ENCODE peak calls at places on chromosomes 4 and X, in seven cellular contexts. One of them, this sample, is unnamed.

GRCh38 chrX:43643662-43644061 is 12.4 kb upstream of the MAOA start:
- DNase-seq in mammary epithelial cell: peak; percentile 17
- DNase-seq in fibroblast of lung: no peak
- DNase-seq in left lung: no peak
- DNase-seq in breast epithelium: no peak
- DNase-seq in PC-3: no peak
- DNase-seq in NT2/D1: no peak
- DNase-seq in this sample: no peak

GRCh38 chrX:103640401-103641155 is 11.8 kb downstream of the TCEAL1 start:
- DNase-seq in mammary epithelial cell: peak; percentile 33
- DNase-seq in fibroblast of lung: peak; percentile 64
- DNase-seq in left lung: no peak
- DNase-seq in breast epithelium: no peak
- DNase-seq in PC-3: peak; percentile 60
- DNase-seq in NT2/D1: no peak
- DNase-seq in this sample: no peak

GRCh38 chr4:38620527-38620926 is 43.5 kb upstream of the KLF3 start:
- DNase-seq in mammary epithelial cell: no peak
- DNase-seq in fibroblast of lung: no peak
- DNase-seq in left lung: no peak
- DNase-seq in breast epithelium: no peak
- DNase-seq in PC-3: no peak
- DNase-seq in NT2/D1: no peak
- DNase-seq in this sample: no peak

GRCh38 chr4:36399762-36400353 is 118.4 kb downstream of the DTHD1 start:
- DNase-seq in mammary epithelial cell: no peak
- DNase-seq in fibroblast of lung: peak; percentile 2
- DNase-seq in left lung: no peak
- DNase-seq in breast epithelium: no peak
- DNase-seq in PC-3: peak; percentile 53
- DNase-seq in NT2/D1: no peak
- DNase-seq in this sample: no peak

GRCh38 chr4:74671074-74671698 is 123.1 kb downstream of the BTC start:
- DNase-seq in mammary epithelial cell: peak; percentile 62
- DNase-seq in fibroblast of lung: peak; percentile 89
- DNase-seq in left lung: no peak
- DNase-seq in breast epithelium: no peak
- DNase-seq in PC-3: peak; percentile 90
- DNase-seq in NT2/D1: peak; percentile 44
- DNase-seq in this sample: no peak

GRCh38 chrX:120260369-120260768 is 9.8 kb downstream of the ZBTB33 start:
- DNase-seq in mammary epithelial cell: peak; percentile 83
- DNase-seq in fibroblast of lung: no peak
- DNase-seq in left lung: no peak
- DNase-seq in breast epithelium: peak; percentile 37
- DNase-seq in PC-3: no peak
- DNase-seq in NT2/D1: no peak
- DNase-seq in this sample: no peak

GRCh38 chr4:158775091-158775651 is 6.3 kb downstream of the FNIP2 start:
- DNase-seq in mammary epithelial cell: peak; percentile 42
- DNase-seq in fibroblast of lung: peak; percentile 78
- DNase-seq in left lung: no peak
- DNase-seq in breast epithelium: no peak
- DNase-seq in PC-3: peak; percentile 40
- DNase-seq in NT2/D1: no peak
- DNase-seq in this sample: no peak

GRCh38 chr4:130395871-130396270 is 1299.9 kb downstream of the C4orf33 start:
- DNase-seq in mammary epithelial cell: peak; percentile 48
- DNase-seq in fibroblast of lung: peak; percentile 86
- DNase-seq in left lung: no peak
- DNase-seq in breast epithelium: no peak
- DNase-seq in PC-3: peak; percentile 73
- DNase-seq in NT2/D1: no peak
- DNase-seq in this sample: no peak

GRCh38 chr4:10054571-10055041 is 33.3 kb upstream of the SLC2A9 start:
- DNase-seq in mammary epithelial cell: peak; percentile 78
- DNase-seq in fibroblast of lung: no peak
- DNase-seq in left lung: no peak
- DNase-seq in breast epithelium: no peak
- DNase-seq in PC-3: no peak
- DNase-seq in NT2/D1: no peak
- DNase-seq in this sample: no peak

GRCh38 chr4:2807571-2807970 is 14.7 kb downstream of the SH3BP2 start:
- DNase-seq in mammary epithelial cell: no peak
- DNase-seq in fibroblast of lung: no peak
- DNase-seq in left lung: peak; percentile 78
- DNase-seq in breast epithelium: no peak
- DNase-seq in PC-3: no peak
- DNase-seq in NT2/D1: no peak
- DNase-seq in this sample: no peak
- H3K4me1 ChIP-seq in mammary epithelial cell: no peaks in the 10 kb centered on the region
- H3K4me1 ChIP-seq in fibroblast of lung: peaks cover 23% of the 10 kb centered on the region
- H3K4me1 ChIP-seq in left lung: peaks cover 97% of the 10 kb centered on the region
- H3K4me1 ChIP-seq in breast epithelium: peaks cover 2% of the 10 kb centered on the region
- H3K4me1 ChIP-seq in PC-3: peaks cover 18% of the 10 kb centered on the region
- H3K4me1 ChIP-seq in NT2/D1: peaks cover 32% of the 10 kb centered on the region
- H3K4me1 ChIP-seq in this sample: peaks cover 62% of the 10 kb centered on the region

GRCh38 chrX:134985479-134985878 is 5.3 kb upstream of the SMIM10 start:
- DNase-seq in mammary epithelial cell: no peak
- DNase-seq in fibroblast of lung: no peak
- DNase-seq in left lung: no peak
- DNase-seq in breast epithelium: no peak
- DNase-seq in PC-3: no peak
- DNase-seq in NT2/D1: no peak
- DNase-seq in this sample: no peak

DNA sequence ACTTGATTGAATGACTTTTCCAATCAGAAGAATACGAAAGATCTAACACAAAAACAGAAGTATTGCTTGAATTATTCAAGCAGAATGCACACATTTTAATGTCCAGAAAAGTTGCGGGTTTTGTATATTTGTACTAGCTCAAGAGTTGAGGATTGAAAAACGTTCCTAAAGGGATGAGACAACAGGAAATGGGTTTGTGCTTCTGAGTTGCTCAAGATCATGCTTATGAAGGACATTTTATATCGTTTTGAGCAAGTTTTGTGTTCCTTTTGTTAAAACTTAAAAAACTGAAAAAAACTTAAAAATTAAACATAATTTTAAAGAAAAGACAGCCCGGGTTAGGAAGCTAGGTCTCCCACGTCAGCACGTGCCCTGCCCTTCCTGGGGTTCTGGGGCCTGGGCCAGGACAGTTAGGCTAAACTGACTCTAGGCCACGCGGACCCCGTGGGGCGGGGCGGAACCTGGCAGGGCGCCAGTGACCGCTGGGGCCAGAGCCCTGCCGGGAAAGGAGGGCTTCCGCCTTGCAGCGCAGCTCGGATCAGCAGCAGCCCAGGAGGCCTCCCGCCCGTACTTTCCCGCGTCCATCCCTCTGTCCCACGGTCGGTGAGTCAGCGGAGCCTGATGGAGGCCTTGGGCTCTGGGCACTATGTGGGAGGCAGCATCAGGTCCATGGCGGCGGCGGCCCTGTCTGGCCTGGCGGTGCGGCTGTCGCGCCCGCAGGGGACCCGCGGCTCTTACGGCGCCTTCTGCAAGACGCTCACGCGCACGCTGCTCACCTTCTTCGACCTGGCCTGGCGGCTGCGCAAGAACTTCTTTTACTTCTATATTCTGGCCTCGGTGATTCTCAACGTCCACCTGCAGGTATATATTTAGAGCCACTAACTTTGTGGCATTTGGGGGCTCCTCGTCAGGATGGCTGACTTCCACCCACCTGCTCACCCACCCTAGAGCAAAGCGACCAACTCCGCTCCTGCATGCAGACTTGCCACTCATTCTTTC is at the start of gene SMIM10:
- DNase-seq in mammary epithelial cell: peak; percentile 29
- DNase-seq in fibroblast of lung: peak; percentile 83
- DNase-seq in left lung: peak; percentile 91
- DNase-seq in breast epithelium: peak; percentile 23
- DNase-seq in PC-3: no peak
- DNase-seq in NT2/D1: no peak
- DNase-seq in this sample: peak; percentile 50
- H3K4me3 ChIP-seq in mammary epithelial cell: no peak within 1 kb of the TSS
- H3K4me3 ChIP-seq in fibroblast of lung: peak within 1 kb of the TSS; percentile 70
- H3K4me3 ChIP-seq in left lung: peak within 1 kb of the TSS; percentile 42
- H3K4me3 ChIP-seq in breast epithelium: peak within 1 kb of the TSS; percentile 51
- H3K4me3 ChIP-seq in PC-3: no peak within 1 kb of the TSS
- H3K4me3 ChIP-seq in NT2/D1: no peak within 1 kb of the TSS
- H3K4me3 ChIP-seq in this sample: peak within 1 kb of the TSS; percentile 55

GRCh38 chr4:73343432-73343831 is 60.7 kb upstream of the ALB start:
- DNase-seq in mammary epithelial cell: no peak
- DNase-seq in fibroblast of lung: no peak
- DNase-seq in left lung: no peak
- DNase-seq in breast epithelium: no peak
- DNase-seq in PC-3: no peak
- DNase-seq in NT2/D1: no peak
- DNase-seq in this sample: no peak

GRCh38 chr4:73344106-73344505 is 60.0 kb upstream of the ALB start:
- DNase-seq in mammary epithelial cell: no peak
- DNase-seq in fibroblast of lung: no peak
- DNase-seq in left lung: no peak
- DNase-seq in breast epithelium: no peak
- DNase-seq in PC-3: no peak
- DNase-seq in NT2/D1: no peak
- DNase-seq in this sample: no peak

GRCh38 chr4:73347497-73347896 is 56.6 kb upstream of the ALB start:
- DNase-seq in mammary epithelial cell: no peak
- DNase-seq in fibroblast of lung: no peak
- DNase-seq in left lung: no peak
- DNase-seq in breast epithelium: no peak
- DNase-seq in PC-3: no peak
- DNase-seq in NT2/D1: no peak
- DNase-seq in this sample: no peak

GRCh38 chr4:73345399-73345975 is 58.6 kb upstream of the ALB start:
- DNase-seq in mammary epithelial cell: no peak
- DNase-seq in fibroblast of lung: no peak
- DNase-seq in left lung: no peak
- DNase-seq in breast epithelium: no peak
- DNase-seq in PC-3: peak; percentile 4
- DNase-seq in NT2/D1: no peak
- DNase-seq in this sample: no peak

DNA sequence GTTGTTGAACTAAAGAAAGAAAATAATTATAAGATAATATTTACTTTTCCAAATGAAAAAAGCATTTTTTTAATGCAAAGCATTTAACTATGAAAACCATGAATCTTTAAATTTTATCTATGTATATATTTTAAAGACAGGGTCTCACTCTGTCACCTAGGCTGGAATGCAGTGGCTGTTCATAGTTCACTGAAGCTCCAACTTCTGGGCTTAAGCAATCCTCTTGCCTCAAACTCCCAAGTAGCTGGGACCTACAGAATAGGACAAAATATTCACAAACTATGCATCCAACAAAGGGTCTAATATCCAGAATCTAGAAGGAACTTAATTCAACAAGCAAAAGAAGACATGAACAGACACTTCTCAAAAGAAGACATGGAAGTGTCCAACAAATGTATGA is 55.9 kb upstream of the ALB start:
- DNase-seq in mammary epithelial cell: no peak
- DNase-seq in fibroblast of lung: no peak
- DNase-seq in left lung: no peak
- DNase-seq in breast epithelium: no peak
- DNase-seq in PC-3: no peak
- DNase-seq in NT2/D1: no peak
- DNase-seq in this sample: no peak
- H3K4me1 ChIP-seq in mammary epithelial cell: no peaks in the 10 kb centered on the region
- H3K4me1 ChIP-seq in fibroblast of lung: no peaks in the 10 kb centered on the region
- H3K4me1 ChIP-seq in left lung: no peaks in the 10 kb centered on the region
- H3K4me1 ChIP-seq in breast epithelium: no peaks in the 10 kb centered on the region
- H3K4me1 ChIP-seq in PC-3: no peaks in the 10 kb centered on the region
- H3K4me1 ChIP-seq in NT2/D1: no peaks in the 10 kb centered on the region
- H3K4me1 ChIP-seq in this sample: no peaks in the 10 kb centered on the region

DNA sequence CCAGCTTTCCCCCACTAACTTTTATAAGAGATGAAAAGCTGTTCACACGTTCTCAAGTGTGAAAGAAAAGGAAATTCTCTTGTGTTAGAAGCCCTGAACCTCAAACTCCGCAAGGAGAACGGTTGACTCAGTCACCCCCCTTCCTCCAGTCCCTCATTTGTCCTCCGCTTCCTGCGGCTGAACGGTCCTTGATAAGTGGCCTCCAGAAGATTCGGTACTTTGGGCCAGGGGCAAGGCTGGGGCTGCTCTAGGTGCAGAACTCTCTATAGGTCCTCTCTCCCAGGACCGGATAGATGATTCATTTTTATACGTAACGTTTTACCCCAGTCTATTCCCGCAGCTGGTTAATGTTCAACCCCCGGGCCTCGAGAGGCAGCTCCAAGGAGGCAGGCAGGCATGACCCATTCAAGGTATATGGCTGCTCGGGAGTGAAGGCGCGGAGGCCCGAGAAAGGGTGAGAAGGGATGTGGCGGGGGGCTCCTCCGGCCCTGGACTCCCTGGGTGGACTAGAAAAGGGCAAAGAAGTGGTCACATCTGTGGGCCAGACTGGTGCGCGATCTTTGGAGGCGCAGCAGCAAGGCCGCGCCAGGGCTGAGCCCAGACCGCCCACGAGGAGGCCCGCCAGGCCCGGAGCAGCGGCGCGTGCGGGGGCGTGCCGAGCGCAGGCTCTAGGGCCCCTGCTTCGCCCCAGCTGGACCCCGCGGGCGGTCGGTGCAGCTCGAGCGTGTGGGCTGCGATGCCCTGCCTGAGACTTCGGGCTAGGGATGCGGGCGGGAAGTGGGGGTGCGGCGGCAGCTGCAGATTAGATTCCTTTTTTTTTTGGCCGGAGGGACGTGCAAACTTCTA is 11.7 kb downstream of the PITX2 start:
- DNase-seq in mammary epithelial cell: no peak
- DNase-seq in fibroblast of lung: no peak
- DNase-seq in left lung: no peak
- DNase-seq in breast epithelium: no peak
- DNase-seq in PC-3: no peak
- DNase-seq in NT2/D1: no peak
- DNase-seq in this sample: no peak
- H3K4me3 ChIP-seq in mammary epithelial cell: no peak overlapping the region
- H3K4me3 ChIP-seq in fibroblast of lung: no peak overlapping the region
- H3K4me3 ChIP-seq in left lung: no peak overlapping the region
- H3K4me3 ChIP-seq in breast epithelium: no peak overlapping the region
- H3K4me3 ChIP-seq in PC-3: no peak overlapping the region
- H3K4me3 ChIP-seq in NT2/D1: no peak overlapping the region
- H3K4me3 ChIP-seq in this sample: peak overlapping the region; percentile 17

GRCh38 chr4:25861951-25862410 is 807 bp downstream of the SEL1L3 start:
- DNase-seq in mammary epithelial cell: no peak
- DNase-seq in fibroblast of lung: peak; percentile 28
- DNase-seq in left lung: no peak
- DNase-seq in breast epithelium: no peak
- DNase-seq in PC-3: peak; percentile 49
- DNase-seq in NT2/D1: no peak
- DNase-seq in this sample: no peak
- H3K4me1 ChIP-seq in mammary epithelial cell: peaks cover 11% of the 10 kb centered on the region
- H3K4me1 ChIP-seq in fibroblast of lung: no peaks in the 10 kb centered on the region
- H3K4me1 ChIP-seq in left lung: peaks cover 54% of the 10 kb centered on the region
- H3K4me1 ChIP-seq in breast epithelium: no peaks in the 10 kb centered on the region
- H3K4me1 ChIP-seq in PC-3: peaks cover 21% of the 10 kb centered on the region
- H3K4me1 ChIP-seq in NT2/D1: no peaks in the 10 kb centered on the region
- H3K4me1 ChIP-seq in this sample: no peaks in the 10 kb centered on the region